ENCODE peak calls at places on chromosomes 2 and 18, in four cellular contexts. E is GM12865, Z is hepatocyte, T is neural crest cell. V is an unnamed sample.

GRCh38 chr18:55501594-55502345 is 86.2 kb downstream of the TCF4 start:
- DNase-seq in E (no peak), T (no peak), Z (no peak), V (no peak)

GRCh38 chr2:118841828-118842461 is 5.5 kb downstream of the EN1 start:
- DNase-seq in T (peak), Z (no peak), E (no peak), V (no peak)

GRCh38 chr2:62300925-62301324 is 105.0 kb downstream of the B3GNT2 start:
- DNase-seq in E (no peak), Z (no peak), T (no peak), V (no peak)

GRCh38 chr2:178796079-178796677 is 11.0 kb downstream of the TTN start:
- DNase-seq in T (no peak), Z (peak), E (peak), V (no peak)

GRCh38 chr2:236109061-236109460 is 59.1 kb downstream of the GBX2 start:
- DNase-seq in T (no peak), E (no peak), Z (no peak), V (no peak)

GRCh38 chr2:177622516-177622915 is 229.9 kb downstream of the AGPS start:
- DNase-seq in T (peak), E (no peak), Z (peak), V (no peak)

GRCh38 chr2:204024503-204024902 is 87.9 kb downstream of the ICOS start:
- DNase-seq in E (peak), Z (peak), T (peak), V (no peak)

GRCh38 chr2:234422242-234422641 is 74.6 kb downstream of the ARL4C start:
- DNase-seq in E (no peak), Z (peak), T (no peak), V (no peak)

GRCh38 chr2:101463885-101464653 is 10.8 kb downstream of the RFX8 start:
- DNase-seq in T (no peak), E (no peak), Z (no peak), V (peak)

GRCh38 chr2:46008082-46008870 is 288.9 kb upstream of the EPAS1 start:
- DNase-seq in E (no peak), Z (no peak), T (no peak), V (no peak)

GRCh38 chr2:125526093-125526492 is 1129.9 kb upstream of the GYPC start:
- DNase-seq in E (no peak), Z (peak), T (no peak), V (no peak)

GRCh38 chr2:120823551-120823950 is 87.9 kb downstream of the GLI2 start:
- DNase-seq in Z (no peak), E (no peak), T (no peak), V (no peak)

GRCh38 chr2:234478121-234478858 is 18.6 kb downstream of the ARL4C start:
- DNase-seq in E (no peak), T (no peak), Z (peak), V (no peak)

DNA sequence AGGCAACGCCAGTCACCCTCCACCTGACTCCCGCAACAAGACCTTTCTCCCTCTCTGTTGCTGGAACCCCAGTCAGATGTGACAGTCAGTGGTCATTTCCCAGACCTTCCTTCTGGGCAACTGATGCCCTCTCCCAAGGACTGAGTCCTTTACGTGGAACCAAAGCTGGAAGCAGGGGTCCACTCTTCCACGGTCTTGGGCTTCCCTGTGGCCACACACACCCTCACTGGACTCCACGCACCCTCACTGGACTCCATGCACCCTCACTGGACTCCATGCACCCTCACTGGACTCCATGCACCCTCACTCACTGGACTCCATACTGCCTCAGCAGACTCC is 7.1 kb downstream of the PTMA start:
- DNase-seq in Z (no peak), T (no peak), E (no peak), V (no peak)
- TF ChIP-seq CTCF in Z (no peak), T (no peak), E (no peak), V (no peak)

DNA sequence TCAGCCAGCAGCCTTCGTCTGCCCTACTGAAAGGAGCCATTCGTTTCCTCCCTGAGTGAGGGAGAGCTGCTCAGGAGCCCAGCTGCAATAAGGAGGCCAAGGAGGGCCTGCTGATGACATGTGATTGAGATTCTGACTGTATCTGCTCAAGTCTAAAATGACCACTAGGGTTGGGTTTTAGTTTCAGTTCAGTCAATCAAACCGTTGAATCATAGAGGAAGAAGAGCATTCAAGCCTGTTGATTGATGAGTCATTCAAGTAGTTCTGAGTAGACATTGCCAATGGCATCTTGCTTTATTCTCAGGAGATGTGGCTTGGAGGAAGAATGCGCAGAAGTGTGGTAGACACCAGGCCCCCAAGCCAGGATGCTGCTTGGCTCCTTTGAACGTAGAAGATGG is 19.9 kb upstream of the BCL2L11 start:
- DNase-seq in E (peak), Z (no peak), T (no peak), V (no peak)
- TF ChIP-seq CTCF in E (peak), Z (no peak), T (peak), V (no peak)

DNA sequence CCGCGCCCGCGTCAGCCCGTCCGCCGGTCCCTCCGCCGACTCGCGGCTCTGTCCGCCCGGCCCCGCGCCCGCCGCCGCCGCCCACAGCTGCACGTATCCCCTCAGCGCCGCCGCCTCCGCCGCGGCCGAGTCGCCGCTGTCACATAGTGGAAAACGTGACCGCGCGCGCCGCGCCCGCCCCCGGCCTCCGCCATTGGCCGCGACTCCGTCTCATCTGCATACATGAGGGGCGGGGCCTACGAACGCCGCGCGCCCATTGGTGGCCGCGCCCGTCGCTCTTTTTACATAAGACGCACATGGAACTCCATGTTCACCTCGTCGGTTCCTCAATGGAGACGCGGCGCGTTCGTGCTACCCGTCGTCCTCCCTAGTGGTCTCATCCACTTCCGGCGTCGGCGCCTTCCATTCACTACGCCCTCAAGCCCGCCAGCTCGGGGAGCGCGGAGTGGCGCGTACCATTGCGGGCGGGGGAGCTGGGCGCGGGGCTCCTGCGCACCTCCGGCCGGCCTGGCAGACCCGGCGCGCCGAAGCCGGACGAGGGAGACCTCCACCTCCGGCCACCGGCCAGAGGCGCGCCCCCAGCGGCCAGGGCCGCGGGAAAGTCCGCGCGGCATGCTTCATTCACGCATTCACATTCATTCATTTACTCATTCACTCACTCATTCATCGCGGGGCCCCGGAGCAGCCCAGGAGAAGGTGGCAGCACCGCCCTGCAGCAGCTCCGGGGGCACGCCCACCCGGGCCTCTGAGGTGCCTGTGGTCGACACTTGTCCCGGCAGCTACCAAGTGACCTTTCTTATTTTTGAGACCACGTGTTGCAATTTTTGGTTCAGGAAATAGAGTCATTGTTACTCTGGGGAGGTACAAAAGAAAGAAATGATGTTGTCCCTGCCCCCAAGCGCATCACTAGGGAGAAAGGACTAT is 502 bp upstream of the PER2 start:
- DNase-seq in E (peak), T (peak), Z (peak), V (no peak)
- TF ChIP-seq CTCF in E (peak), T (peak), Z (peak), V (no peak)

GRCh38 chr2:42012651-42013050 is 35.2 kb upstream of the PKDCC start:
- DNase-seq in T (no peak), E (no peak), Z (no peak), V (no peak)
- TF ChIP-seq CTCF in T (no peak), E (no peak), Z (no peak), V (no peak)

DNA sequence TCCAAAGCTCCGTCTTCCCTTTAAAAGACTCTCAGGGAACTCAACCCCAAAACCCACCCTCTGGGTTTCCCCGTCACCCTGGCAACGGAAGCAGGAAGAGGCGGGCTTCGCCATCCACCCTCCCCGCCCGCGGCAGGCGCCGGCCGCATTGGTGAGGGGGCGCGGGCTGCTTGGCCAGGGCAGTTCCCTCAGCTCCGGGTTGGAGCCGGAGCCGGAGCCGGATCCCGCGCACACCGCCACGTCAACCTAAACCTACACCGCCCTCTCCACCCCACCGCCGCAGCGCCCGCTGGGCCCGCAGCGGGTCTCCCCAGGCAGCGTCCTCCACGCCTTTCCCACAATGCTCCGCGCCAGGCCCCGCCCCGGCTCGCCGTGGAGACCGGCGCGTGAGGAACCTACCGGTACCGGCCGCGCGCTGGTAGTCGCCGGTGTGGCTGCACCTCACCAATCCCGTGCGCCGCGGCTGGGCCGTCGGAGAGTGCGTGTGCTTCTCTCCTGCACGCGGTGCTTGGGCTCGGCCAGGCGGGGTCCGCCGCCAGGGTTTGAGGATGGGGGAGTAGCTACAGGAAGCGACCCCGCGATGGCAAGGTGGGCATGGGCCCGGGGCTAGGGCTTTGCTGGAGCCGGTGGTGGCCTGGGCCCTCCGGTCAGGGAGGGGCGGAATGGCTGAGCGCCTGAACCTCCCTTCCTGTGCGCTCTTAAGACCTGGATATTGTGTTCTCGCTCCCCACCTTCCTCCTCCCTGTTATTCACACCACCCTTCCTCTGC is at the start of gene DNAJC10:
- DNase-seq in Z (peak), T (peak), E (peak), V (peak)
- TF ChIP-seq CTCF in Z (no peak), T (peak), E (no peak), V (no peak)

V was measured in vagina.